ENCODE peak calls at places on chromosome 4, in seven cellular contexts. K, O, X, Z, P, Y and A are unnamed samples. For H3K4me1 and H3K9me3, the result is how much of the 10 kb centered on the place peaks cover.

GRCh38 chr4:47068986-47069385 is 37.6 kb downstream of the GABRB1 start:
- DNase-seq in Z (peak), P (no peak), Y (no peak), K (no peak), O (no peak), X (no peak), A (no peak)

GRCh38 chr4:18234108-18234507 is 212.6 kb upstream of the LCORL start:
- DNase-seq in X (no peak), Y (no peak), K (no peak), Z (no peak), O (no peak), P (no peak), A (no peak)

GRCh38 chr4:173018446-173018845 is 150.2 kb upstream of the GALNT7 start:
- DNase-seq in X (no peak), O (no peak), K (no peak), Y (no peak), P (no peak), Z (no peak), A (no peak)

GRCh38 chr4:82493721-82494425 is 63.5 kb downstream of the ENOPH1 start:
- DNase-seq in O (no peak), Z (peak), K (no peak), Y (no peak), X (no peak), P (no peak), A (no peak)

GRCh38 chr4:8188085-8188484 is 11.0 kb upstream of the SH3TC1 start:
- DNase-seq in X (peak), K (peak), P (no peak), Y (no peak), Z (no peak), O (peak), A (no peak)

GRCh38 chr4:180828455-180829018 is 1414.7 kb upstream of the TENM3 start:
- DNase-seq in X (no peak), K (peak), P (no peak), Y (no peak), Z (peak), O (peak), A (no peak)

GRCh38 chr4:751676-752075 is 46.0 kb downstream of the PCGF3 start:
- DNase-seq in P (no peak), O (peak), Z (peak), K (no peak), Y (peak), X (no peak), A (no peak)

GRCh38 chr4:185576918-185577591 is 41.7 kb upstream of the PDLIM3 start:
- DNase-seq in P (no peak), K (no peak), Y (no peak), Z (peak), X (no peak), O (peak), A (no peak)

GRCh38 chr4:107799634-107800033 is 25.1 kb upstream of the SGMS2 start:
- DNase-seq in P (no peak), X (no peak), Z (no peak), O (no peak), K (no peak), Y (no peak), A (no peak)

GRCh38 chr4:3767569-3768288 is 1.5 kb downstream of the ADRA2C start:
- DNase-seq in P (no peak), K (no peak), X (no peak), Z (peak), O (peak), Y (no peak), A (no peak)

GRCh38 chr4:21447320-21448055 is 501.1 kb downstream of the KCNIP4 start:
- DNase-seq in O (no peak), P (no peak), K (no peak), Y (no peak), X (no peak), Z (no peak), A (no peak)

GRCh38 chr4:146222313-146222712 is 8.0 kb downstream of the REELD1 start:
- DNase-seq in P (no peak), K (no peak), X (no peak), O (no peak), Z (peak), Y (no peak), A (no peak)

GRCh38 chr4:150176559-150176958 is 98.3 kb downstream of the DCLK2 start:
- DNase-seq in P (no peak), O (peak), Y (no peak), Z (peak), K (no peak), X (no peak), A (no peak)

GRCh38 chr4:154433543-154433942 is 58.1 kb downstream of the DCHS2 start:
- DNase-seq in Y (no peak), P (no peak), Z (no peak), O (no peak), X (no peak), K (no peak), A (no peak)

GRCh38 chr4:89586864-89587263 is 250.1 kb downstream of the SNCA start:
- DNase-seq in Y (no peak), K (no peak), P (no peak), Z (peak), X (no peak), O (no peak), A (no peak)

GRCh38 chr4:72997409-72997808 is 72.1 kb downstream of the COX18 start:
- DNase-seq in O (no peak), P (no peak), X (peak), Z (peak), Y (peak), K (no peak), A (no peak)

GRCh38 chr4:82753725-82754410 is 44.7 kb downstream of the SCD5 start:
- DNase-seq in X (no peak), Y (no peak), K (peak), O (no peak), Z (no peak), P (peak), A (no peak)

GRCh38 chr4:19615086-19615689 is 636.5 kb upstream of the SLIT2 start:
- DNase-seq in O (no peak), Y (no peak), X (no peak), K (no peak), P (no peak), Z (peak), A (no peak)

GRCh38 chr4:81472249-81473085 is 760 bp upstream of the RASGEF1B start:
- DNase-seq in K (peak), Z (no peak), Y (peak), X (no peak), P (no peak), O (peak), A (peak)

GRCh38 chr4:110671679-110672078 is 48.8 kb upstream of the PITX2 start:
- DNase-seq in X (no peak), O (no peak), Z (no peak), Y (no peak), P (no peak), K (no peak), A (no peak)

GRCh38 chr4:6008092-6008551 is 10.1 kb downstream of the C4orf50 start:
- DNase-seq in O (no peak), P (no peak), K (no peak), X (peak), Y (no peak), Z (no peak), A (no peak)

GRCh38 chr4:170198742-170199141 is 109.0 kb upstream of the AADAT start:
- DNase-seq in X (no peak), Z (no peak), Y (no peak), P (no peak), O (no peak), K (no peak), A (no peak)
- TF ChIP-seq CTCF in X (peak), Z (no peak), Y (no peak), P (no peak), O (peak), K (no peak), A (no peak)

DNA sequence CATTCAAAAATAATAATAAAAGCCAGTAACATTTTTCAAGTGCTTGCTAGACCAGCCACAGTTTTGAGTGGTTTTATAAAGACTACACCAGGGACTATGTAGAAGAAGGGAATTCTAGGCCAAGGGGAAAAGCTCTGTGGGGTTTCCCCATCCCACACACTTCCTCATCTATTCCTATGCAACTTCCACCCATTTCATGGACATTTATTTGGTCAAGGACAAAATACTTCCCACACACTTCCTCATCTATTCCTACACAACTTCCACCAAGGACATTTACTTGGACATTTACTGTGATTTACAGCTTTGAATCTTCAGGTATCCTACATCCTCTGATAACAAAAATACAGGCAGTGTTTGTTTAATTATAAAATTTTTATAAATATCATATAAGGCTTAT is 86.5 kb upstream of the KLF3 start:
- DNase-seq in X (no peak), Z (no peak), K (no peak), P (no peak), O (no peak), Y (no peak), A (no peak)
- H3K4me1 ChIP-seq in X (under half), Z (under half), K (under half), P (under half), O (under half), Y (under half), A (under half)

GRCh38 chr4:183326853-183327252 is 4.6 kb upstream of the CLDN24 start:
- DNase-seq in Z (peak), K (no peak), O (no peak), P (no peak), Y (no peak), X (no peak), A (no peak)
- H3K9me3 ChIP-seq in Z (under half), K (under half), O (under half), P (under half), Y (under half), X (under half), A (under half)

DNA sequence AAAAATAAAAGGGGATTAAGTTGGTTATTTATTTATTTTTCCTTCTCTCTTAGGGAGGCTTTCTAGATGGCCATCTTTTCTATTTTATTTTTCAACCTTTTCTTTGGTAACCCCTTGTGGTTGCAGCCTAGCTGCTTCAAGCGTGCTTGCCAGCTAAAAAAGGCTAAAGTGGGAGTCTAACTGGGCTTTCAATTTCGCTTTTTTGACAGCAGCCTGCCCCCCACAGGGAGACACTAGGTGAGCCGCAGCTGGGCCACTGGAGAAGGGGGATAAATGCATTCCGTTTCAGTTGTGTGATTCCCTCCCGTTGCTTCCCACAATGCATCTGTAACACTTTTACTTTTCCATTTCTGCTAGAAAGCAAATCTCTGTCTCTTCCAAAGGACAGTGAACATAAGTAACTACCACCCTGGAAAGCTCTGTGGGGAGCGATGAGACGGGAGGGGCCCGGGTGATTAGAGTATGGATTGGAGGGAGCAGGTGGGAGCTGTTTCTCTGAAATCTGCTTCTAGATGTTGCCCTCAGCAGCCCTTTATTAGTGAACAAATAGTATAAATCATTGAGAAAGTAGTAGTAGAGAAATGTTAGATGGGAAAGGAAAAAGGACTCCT is 86.2 kb upstream of the RAPGEF2 start:
- DNase-seq in P (no peak), O (peak), K (no peak), Y (no peak), Z (peak), X (no peak), A (no peak)
- TF ChIP-seq CTCF in P (no peak), O (no peak), K (no peak), Y (no peak), Z (peak), X (no peak), A (no peak)

GRCh38 chr4:118755438-118756226 is 70.4 kb downstream of the METTL14 start:
- DNase-seq in Y (no peak), P (no peak), O (no peak), X (no peak), K (no peak), Z (no peak), A (no peak)
- H3K4me1 ChIP-seq in Y (under half), P (half or more), O (under half), X (under half), K (under half), Z (under half), A (under half)

GRCh38 chr4:14646831-14647230 is 355.4 kb upstream of the CPEB2 start:
- DNase-seq in K (no peak), O (no peak), Z (peak), Y (no peak), P (no peak), X (no peak), A (no peak)
- H3K9me3 ChIP-seq in K (under half), O (under half), Z (under half), Y (under half), P (under half), X (under half), A (under half)

GRCh38 chr4:86653237-86653865 is 59.2 kb downstream of the PTPN13 start:
- DNase-seq in Z (no peak), O (peak), X (no peak), P (no peak), K (no peak), Y (no peak), A (no peak)
- TF ChIP-seq CTCF in Z (peak), O (peak), X (peak), P (no peak), K (no peak), Y (peak), A (no peak)

GRCh38 chr4:128858875-128859696 is 49.6 kb downstream of the JADE1 start:
- DNase-seq in X (no peak), O (no peak), K (no peak), Y (no peak), P (no peak), Z (peak), A (no peak)
- H3K4me1 ChIP-seq in X (under half), O (under half), K (under half), Y (under half), P (under half), Z (under half), A (under half)

GRCh38 chr4:121195649-121196048 is 31.5 kb upstream of the TNIP3 start:
- DNase-seq in Y (no peak), X (no peak), O (no peak), K (no peak), P (no peak), Z (no peak), A (no peak)
- H3K9me3 ChIP-seq in Y (under half), X (under half), O (under half), K (under half), P (under half), Z (under half), A (under half)

DNA sequence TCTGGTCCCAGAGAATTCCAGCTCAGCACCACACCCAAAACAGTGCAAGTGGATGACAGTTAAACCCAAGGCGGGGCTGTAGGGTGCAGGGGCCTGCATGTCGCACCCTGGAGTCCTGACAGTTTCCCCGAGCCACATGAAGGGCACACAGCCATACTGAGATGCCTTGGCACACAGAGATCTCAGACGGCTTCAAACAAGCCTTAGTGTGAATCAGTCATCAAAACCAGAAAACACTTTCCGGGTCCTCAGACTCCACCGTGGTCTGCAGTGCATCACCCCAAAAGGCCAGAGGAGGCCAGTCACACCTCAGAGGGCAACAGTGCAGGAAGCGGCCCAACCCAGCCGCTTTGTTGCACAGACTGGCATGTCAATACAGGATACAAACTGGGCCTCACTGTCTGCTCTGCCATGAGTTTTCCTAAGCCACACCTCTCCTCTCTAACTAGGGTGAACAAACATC is 64.6 kb upstream of the ENPP6 start:
- DNase-seq in X (no peak), O (no peak), Z (no peak), P (no peak), Y (peak), K (no peak), A (peak)
- TF ChIP-seq CTCF in X (peak), O (no peak), Z (no peak), P (no peak), Y (peak), K (no peak), A (no peak)